ENCODE peak calls at places on chromosomes 3 and 15, in nine cellular contexts. One of them, this sample, is unnamed.

GRCh38 chr3:190225186-190225692 is 97.0 kb downstream of the CLDN1 start:
- DNase-seq in testis: no peak
- DNase-seq in GM12891: no peak
- DNase-seq in K562: no peak
- DNase-seq in stomach: no peak
- DNase-seq in breast epithelium: no peak
- DNase-seq in ovary: no peak
- DNase-seq in body of pancreas: no peak
- DNase-seq in lower leg skin: no peak
- DNase-seq in this sample: no peak

GRCh38 chr15:45425135-45425534 is 46.8 kb upstream of the GATM start:
- DNase-seq in testis: no peak
- DNase-seq in GM12891: no peak
- DNase-seq in K562: no peak
- DNase-seq in stomach: no peak
- DNase-seq in breast epithelium: no peak
- DNase-seq in ovary: no peak
- DNase-seq in body of pancreas: no peak
- DNase-seq in lower leg skin: no peak
- DNase-seq in this sample: no peak

GRCh38 chr15:22973286-22973685 is 6.9 kb downstream of the CYFIP1 start:
- DNase-seq in testis: no peak
- DNase-seq in GM12891: no peak
- DNase-seq in K562: no peak
- DNase-seq in stomach: no peak
- DNase-seq in breast epithelium: no peak
- DNase-seq in ovary: no peak
- DNase-seq in body of pancreas: no peak
- DNase-seq in lower leg skin: no peak
- DNase-seq in this sample: no peak

GRCh38 chr3:61358364-61358763 is 107.1 kb upstream of the FHIT start:
- DNase-seq in testis: peak
- DNase-seq in GM12891: peak
- DNase-seq in K562: no peak
- DNase-seq in stomach: peak
- DNase-seq in breast epithelium: peak
- DNase-seq in ovary: peak
- DNase-seq in body of pancreas: peak
- DNase-seq in lower leg skin: peak
- DNase-seq in this sample: no peak

GRCh38 chr3:156184156-156184555 is 63.8 kb downstream of the KCNAB1 start:
- DNase-seq in testis: no peak
- DNase-seq in GM12891: no peak
- DNase-seq in K562: no peak
- DNase-seq in stomach: no peak
- DNase-seq in breast epithelium: no peak
- DNase-seq in ovary: no peak
- DNase-seq in body of pancreas: no peak
- DNase-seq in lower leg skin: no peak
- DNase-seq in this sample: no peak

GRCh38 chr3:154224366-154224765 is 99.9 kb downstream of the DHX36 start:
- DNase-seq in testis: no peak
- DNase-seq in GM12891: no peak
- DNase-seq in K562: no peak
- DNase-seq in stomach: no peak
- DNase-seq in breast epithelium: no peak
- DNase-seq in ovary: no peak
- DNase-seq in body of pancreas: no peak
- DNase-seq in lower leg skin: no peak
- DNase-seq in this sample: no peak

GRCh38 chr15:74175271-74176191 is 2.0 kb downstream of the ISLR start:
- DNase-seq in testis: no peak
- DNase-seq in GM12891: no peak
- DNase-seq in K562: no peak
- DNase-seq in stomach: no peak
- DNase-seq in breast epithelium: peak
- DNase-seq in ovary: no peak
- DNase-seq in body of pancreas: peak
- DNase-seq in lower leg skin: no peak
- DNase-seq in this sample: no peak

GRCh38 chr3:82133070-82133606 is 371.7 kb upstream of the GBE1 start:
- DNase-seq in testis: peak
- DNase-seq in GM12891: no peak
- DNase-seq in K562: peak
- DNase-seq in stomach: peak
- DNase-seq in breast epithelium: peak
- DNase-seq in ovary: peak
- DNase-seq in body of pancreas: peak
- DNase-seq in lower leg skin: peak
- DNase-seq in this sample: peak

GRCh38 chr15:63288778-63289378 is 11.5 kb downstream of the APH1B start:
- DNase-seq in testis: no peak
- DNase-seq in GM12891: no peak
- DNase-seq in K562: peak
- DNase-seq in stomach: no peak
- DNase-seq in breast epithelium: no peak
- DNase-seq in ovary: no peak
- DNase-seq in body of pancreas: no peak
- DNase-seq in lower leg skin: no peak
- DNase-seq in this sample: no peak

GRCh38 chr3:73623996-73624362 is 762 bp downstream of the PDZRN3 start:
- DNase-seq in testis: peak
- DNase-seq in GM12891: no peak
- DNase-seq in K562: no peak
- DNase-seq in stomach: peak
- DNase-seq in breast epithelium: no peak
- DNase-seq in ovary: peak
- DNase-seq in body of pancreas: peak
- DNase-seq in lower leg skin: no peak
- DNase-seq in this sample: no peak

GRCh38 chr3:128573707-128574162 is 76.9 kb downstream of the RPN1 start:
- DNase-seq in testis: no peak
- DNase-seq in GM12891: no peak
- DNase-seq in K562: peak
- DNase-seq in stomach: no peak
- DNase-seq in breast epithelium: no peak
- DNase-seq in ovary: no peak
- DNase-seq in body of pancreas: no peak
- DNase-seq in lower leg skin: no peak
- DNase-seq in this sample: no peak

GRCh38 chr3:45597166-45597565 is 2.6 kb downstream of the LIMD1 start:
- DNase-seq in testis: no peak
- DNase-seq in GM12891: no peak
- DNase-seq in K562: no peak
- DNase-seq in stomach: peak
- DNase-seq in breast epithelium: no peak
- DNase-seq in ovary: no peak
- DNase-seq in body of pancreas: no peak
- DNase-seq in lower leg skin: no peak
- DNase-seq in this sample: no peak

GRCh38 chr3:85572426-85572825 is 613.6 kb downstream of the CADM2 start:
- DNase-seq in testis: no peak
- DNase-seq in GM12891: no peak
- DNase-seq in K562: no peak
- DNase-seq in stomach: no peak
- DNase-seq in breast epithelium: no peak
- DNase-seq in ovary: no peak
- DNase-seq in body of pancreas: no peak
- DNase-seq in lower leg skin: no peak
- DNase-seq in this sample: no peak

GRCh38 chr3:41053220-41053619 is 146.1 kb upstream of the CTNNB1 start:
- DNase-seq in testis: no peak
- DNase-seq in GM12891: no peak
- DNase-seq in K562: no peak
- DNase-seq in stomach: no peak
- DNase-seq in breast epithelium: peak
- DNase-seq in ovary: no peak
- DNase-seq in body of pancreas: no peak
- DNase-seq in lower leg skin: no peak
- DNase-seq in this sample: no peak

GRCh38 chr3:179098388-179099077 is 26.9 kb upstream of the ZMAT3 start:
- DNase-seq in testis: no peak
- DNase-seq in GM12891: no peak
- DNase-seq in K562: peak
- DNase-seq in stomach: no peak
- DNase-seq in breast epithelium: no peak
- DNase-seq in ovary: no peak
- DNase-seq in body of pancreas: no peak
- DNase-seq in lower leg skin: no peak
- DNase-seq in this sample: peak

GRCh38 chr3:191257286-191257685 is 58.2 kb downstream of the OSTN start:
- DNase-seq in testis: no peak
- DNase-seq in GM12891: no peak
- DNase-seq in K562: no peak
- DNase-seq in stomach: no peak
- DNase-seq in breast epithelium: no peak
- DNase-seq in ovary: no peak
- DNase-seq in body of pancreas: no peak
- DNase-seq in lower leg skin: no peak
- DNase-seq in this sample: no peak

GRCh38 chr15:33398555-33398954 is 87.8 kb downstream of the RYR3 start:
- DNase-seq in testis: no peak
- DNase-seq in GM12891: no peak
- DNase-seq in K562: no peak
- DNase-seq in stomach: no peak
- DNase-seq in breast epithelium: no peak
- DNase-seq in ovary: no peak
- DNase-seq in body of pancreas: no peak
- DNase-seq in lower leg skin: no peak
- DNase-seq in this sample: no peak
- TF ChIP-seq POLR2A in testis: no peak
- TF ChIP-seq POLR2A in GM12891: no peak
- TF ChIP-seq POLR2A in K562: no peak
- TF ChIP-seq POLR2A in stomach: no peak
- TF ChIP-seq POLR2A in breast epithelium: no peak
- TF ChIP-seq POLR2A in ovary: no peak
- TF ChIP-seq POLR2A in body of pancreas: no peak
- TF ChIP-seq POLR2A in lower leg skin: no peak
- TF ChIP-seq POLR2A in this sample: no peak

GRCh38 chr3:177359601-177360357 is 162.5 kb upstream of the TBL1XR1 start:
- DNase-seq in testis: peak
- DNase-seq in GM12891: peak
- DNase-seq in K562: peak
- DNase-seq in stomach: peak
- DNase-seq in breast epithelium: peak
- DNase-seq in ovary: peak
- DNase-seq in body of pancreas: peak
- DNase-seq in lower leg skin: peak
- DNase-seq in this sample: peak
- TF ChIP-seq POLR2A in testis: no peak
- TF ChIP-seq POLR2A in GM12891: no peak
- TF ChIP-seq POLR2A in K562: no peak
- TF ChIP-seq POLR2A in stomach: no peak
- TF ChIP-seq POLR2A in breast epithelium: no peak
- TF ChIP-seq POLR2A in ovary: no peak
- TF ChIP-seq POLR2A in body of pancreas: peak
- TF ChIP-seq POLR2A in lower leg skin: no peak
- TF ChIP-seq POLR2A in this sample: peak

GRCh38 chr3:4981160-4981687 is 2.0 kb downstream of the BHLHE40 start:
- DNase-seq in testis: no peak
- DNase-seq in GM12891: no peak
- DNase-seq in K562: no peak
- DNase-seq in stomach: no peak
- DNase-seq in breast epithelium: no peak
- DNase-seq in ovary: no peak
- DNase-seq in body of pancreas: no peak
- DNase-seq in lower leg skin: no peak
- DNase-seq in this sample: no peak

GRCh38 chr3:4979401-4980228 is at the start of gene BHLHE40:
- DNase-seq in testis: no peak
- DNase-seq in GM12891: no peak
- DNase-seq in K562: peak
- DNase-seq in stomach: no peak
- DNase-seq in breast epithelium: peak
- DNase-seq in ovary: no peak
- DNase-seq in body of pancreas: no peak
- DNase-seq in lower leg skin: no peak
- DNase-seq in this sample: no peak

GRCh38 chr3:4981688-4982494 is 2.7 kb downstream of the BHLHE40 start:
- DNase-seq in testis: no peak
- DNase-seq in GM12891: no peak
- DNase-seq in K562: no peak
- DNase-seq in stomach: no peak
- DNase-seq in breast epithelium: peak
- DNase-seq in ovary: no peak
- DNase-seq in body of pancreas: peak
- DNase-seq in lower leg skin: no peak
- DNase-seq in this sample: no peak

GRCh38 chr3:4978966-4979400 is 254 bp upstream of the BHLHE40 start:
- DNase-seq in testis: peak
- DNase-seq in GM12891: peak
- DNase-seq in K562: peak
- DNase-seq in stomach: peak
- DNase-seq in breast epithelium: peak
- DNase-seq in ovary: peak
- DNase-seq in body of pancreas: peak
- DNase-seq in lower leg skin: peak
- DNase-seq in this sample: peak

DNA sequence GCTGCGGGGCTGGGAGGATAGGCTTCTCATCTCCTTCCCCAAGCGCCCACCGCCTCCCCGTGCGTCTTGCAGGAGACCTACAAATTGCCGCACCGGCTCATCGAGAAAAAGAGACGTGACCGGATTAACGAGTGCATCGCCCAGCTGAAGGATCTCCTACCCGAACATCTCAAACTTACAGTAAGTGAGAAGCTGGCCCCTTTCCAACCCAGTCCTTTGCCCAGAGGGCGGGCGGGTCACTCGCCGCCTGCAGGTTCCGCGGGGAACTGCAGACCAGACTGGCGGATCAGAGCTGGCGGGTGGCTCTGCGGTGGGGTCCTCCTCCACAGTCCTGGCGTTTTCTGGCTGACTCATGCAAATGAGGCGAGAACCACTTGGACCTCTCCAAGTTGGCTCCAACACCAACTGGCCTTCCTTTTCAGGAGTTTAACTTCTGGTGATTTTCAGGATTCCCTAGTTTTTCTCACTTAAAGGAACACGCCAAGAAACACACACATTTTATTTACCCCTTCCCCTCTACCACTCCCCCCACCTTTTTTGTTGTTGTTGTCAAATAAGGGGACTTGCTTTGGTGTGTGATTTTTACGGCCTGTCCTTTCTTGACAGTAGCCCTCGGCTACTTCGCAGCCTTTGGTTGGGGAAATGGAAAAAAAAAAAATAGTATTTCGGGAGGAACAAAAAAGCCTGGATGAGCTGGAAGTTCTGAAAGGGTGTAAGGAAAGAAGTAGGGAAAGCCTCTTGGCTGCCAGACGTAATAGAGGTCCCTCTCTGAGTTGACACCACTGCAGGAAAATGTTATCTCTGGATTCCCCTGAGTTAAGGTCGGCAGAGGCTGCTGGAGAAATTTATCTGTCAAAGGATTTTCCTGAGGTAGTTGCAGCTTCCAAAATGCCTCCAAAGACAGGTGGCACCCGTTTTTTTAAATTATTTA is 1.3 kb downstream of the BHLHE40 start:
- DNase-seq in testis: peak
- DNase-seq in GM12891: peak
- DNase-seq in K562: peak
- DNase-seq in stomach: peak
- DNase-seq in breast epithelium: peak
- DNase-seq in ovary: peak
- DNase-seq in body of pancreas: peak
- DNase-seq in lower leg skin: peak
- DNase-seq in this sample: no peak
- TF ChIP-seq POLR2A in testis: no peak
- TF ChIP-seq POLR2A in GM12891: peak
- TF ChIP-seq POLR2A in K562: peak
- TF ChIP-seq POLR2A in stomach: no peak
- TF ChIP-seq POLR2A in breast epithelium: no peak
- TF ChIP-seq POLR2A in ovary: peak
- TF ChIP-seq POLR2A in body of pancreas: peak
- TF ChIP-seq POLR2A in lower leg skin: no peak
- TF ChIP-seq POLR2A in this sample: no peak

GRCh38 chr3:47381317-47382157 is 716 bp downstream of the PTPN23 start:
- DNase-seq in testis: peak
- DNase-seq in GM12891: peak
- DNase-seq in K562: peak
- DNase-seq in stomach: peak
- DNase-seq in breast epithelium: peak
- DNase-seq in ovary: peak
- DNase-seq in body of pancreas: peak
- DNase-seq in lower leg skin: peak
- DNase-seq in this sample: peak
- TF ChIP-seq POLR2A in testis: no peak
- TF ChIP-seq POLR2A in GM12891: no peak
- TF ChIP-seq POLR2A in K562: no peak
- TF ChIP-seq POLR2A in stomach: no peak
- TF ChIP-seq POLR2A in breast epithelium: no peak
- TF ChIP-seq POLR2A in ovary: no peak
- TF ChIP-seq POLR2A in body of pancreas: no peak
- TF ChIP-seq POLR2A in lower leg skin: no peak
- TF ChIP-seq POLR2A in this sample: peak